ENCODE peak calls at places on chromosomes 12 and 14, in nine cellular contexts. N is A549, P is esophagus squamous epithelium, L is uterus, B is transverse colon, V is gastrocnemius medialis, C is ovary, Y is IMR-90, K is tibial nerve. R is an unnamed sample.
A peak's percentile ranks its signal among the peaks of the same experiment; 100 is the strongest.

GRCh38 chr14:90811641-90812040 is 4.6 kb downstream of the TTC7B start:
- DNase-seq in N (no peak), P (no peak), L (no peak), B (no peak), V (no peak), C (no peak), Y (no peak), K (no peak), R (no peak)

GRCh38 chr14:100591453-100592371 is 4.5 kb upstream of the BEGAIN start:
- DNase-seq in N (no peak), P (no peak), L (no peak), B (no peak), V (no peak), C (peak; percentile 6), Y (no peak), K (no peak), R (no peak)

GRCh38 chr14:87975636-87976035 is 17.3 kb downstream of the GALC start:
- DNase-seq in N (no peak), P (no peak), L (no peak), B (no peak), V (no peak), C (no peak), Y (peak; percentile 54), K (no peak), R (no peak)

GRCh38 chr12:44159870-44160269 is 324.0 kb downstream of the TMEM117 start:
- DNase-seq in N (no peak), P (no peak), L (no peak), B (no peak), V (no peak), C (no peak), Y (no peak), K (no peak), R (no peak)

GRCh38 chr12:46990211-46990610 is 89.2 kb upstream of the PCED1B start:
- DNase-seq in N (no peak), P (no peak), L (no peak), B (no peak), V (no peak), C (no peak), Y (no peak), K (no peak), R (no peak)

GRCh38 chr12:62268956-62269355 is 8.8 kb downstream of the USP15 start:
- DNase-seq in N (peak; percentile 11), P (no peak), L (no peak), B (no peak), V (no peak), C (no peak), Y (peak; percentile 85), K (no peak), R (no peak)

GRCh38 chr12:64006211-64006610 is 161.7 kb downstream of the SRGAP1 start:
- DNase-seq in N (no peak), P (no peak), L (no peak), B (no peak), V (no peak), C (no peak), Y (peak; percentile 70), K (no peak), R (no peak)

GRCh38 chr12:102631274-102631673 is 150.9 kb upstream of the IGF1 start:
- DNase-seq in N (peak; percentile 50), P (no peak), L (no peak), B (no peak), V (no peak), C (no peak), Y (peak; percentile 82), K (no peak), R (no peak)

GRCh38 chr12:30813741-30814687 is 59.3 kb upstream of the CAPRIN2 start:
- DNase-seq in N (no peak), P (no peak), L (no peak), B (no peak), V (no peak), C (no peak), Y (peak; percentile 50), K (no peak), R (no peak)

GRCh38 chr12:92971869-92972524 is 42.9 kb upstream of the EEA1 start:
- DNase-seq in N (no peak), P (no peak), L (no peak), B (no peak), V (no peak), C (no peak), Y (peak; percentile 86), K (no peak), R (no peak)

GRCh38 chr14:65255029-65255545 is 152.8 kb upstream of the MAX start:
- DNase-seq in N (peak; percentile 79), P (no peak), L (no peak), B (no peak), V (no peak), C (no peak), Y (peak; percentile 82), K (no peak), R (peak; percentile 40)

GRCh38 chr12:45483571-45483970 is 245.9 kb upstream of the ARID2 start:
- DNase-seq in N (no peak), P (no peak), L (peak; percentile 68), B (no peak), V (peak; percentile 39), C (peak; percentile 69), Y (peak; percentile 3), K (peak; percentile 52), R (peak; percentile 40)

GRCh38 chr12:20520572-20520971 is 152.2 kb downstream of the PDE3A start:
- DNase-seq in N (no peak), P (no peak), L (no peak), B (no peak), V (no peak), C (no peak), Y (no peak), K (no peak), R (no peak)

GRCh38 chr12:100554608-100555077 is 18.8 kb upstream of the GAS2L3 start:
- DNase-seq in N (peak; percentile 89), P (no peak), L (no peak), B (no peak), V (no peak), C (peak; percentile 41), Y (peak; percentile 90), K (peak; percentile 86), R (peak; percentile 38)

GRCh38 chr12:88977115-88977514 is 375.2 kb downstream of the DUSP6 start:
- DNase-seq in N (no peak), P (no peak), L (no peak), B (no peak), V (no peak), C (no peak), Y (no peak), K (no peak), R (no peak)

GRCh38 chr14:72965249-72965648 is 39.0 kb downstream of the DCAF4 start:
- DNase-seq in N (peak; percentile 19), P (no peak), L (no peak), B (no peak), V (no peak), C (no peak), Y (peak; percentile 62), K (no peak), R (no peak)

GRCh38 chr12:69897744-69898143 is 72.7 kb downstream of the MYRFL start:
- DNase-seq in N (no peak), P (no peak), L (no peak), B (no peak), V (peak; percentile 21), C (no peak), Y (peak; percentile 88), K (no peak), R (peak; percentile 18)

DNA sequence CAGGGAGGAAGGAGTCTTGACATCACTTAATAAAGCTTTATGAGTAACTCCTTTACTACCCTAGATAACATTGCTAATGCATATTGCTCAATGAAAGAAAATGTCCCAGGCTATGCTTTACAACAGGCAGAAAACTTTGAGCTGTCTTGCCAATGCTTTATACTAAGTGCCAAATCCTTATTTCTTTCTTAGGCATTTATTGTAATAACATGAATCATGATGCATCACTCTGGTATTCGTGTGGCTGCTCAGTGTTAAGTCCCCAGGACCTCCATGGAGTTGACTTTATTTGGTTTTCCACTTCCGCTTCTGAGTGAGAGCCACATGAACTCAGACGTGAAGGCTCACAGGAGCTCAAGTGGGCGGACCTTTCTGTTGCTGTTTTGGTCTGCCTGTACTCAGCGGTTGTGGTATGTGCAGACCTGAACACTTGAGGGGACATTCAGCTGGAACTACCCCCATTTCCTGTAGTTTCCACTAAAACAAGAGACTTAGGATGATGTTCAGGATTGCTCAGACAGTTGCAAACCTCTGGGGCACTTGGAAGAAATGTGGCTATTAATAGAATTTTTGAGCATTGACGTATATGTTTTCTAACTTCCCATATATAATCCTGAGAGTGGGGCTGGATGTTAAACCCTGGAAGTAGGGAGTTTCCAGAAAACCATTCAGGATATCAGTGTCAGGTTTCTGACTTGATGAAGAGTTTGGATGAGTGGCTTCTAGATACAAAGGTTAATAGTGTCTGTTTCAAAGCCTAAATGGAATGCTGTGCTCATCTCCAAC is 258.6 kb downstream of the MSRB3 start:
- DNase-seq in N (peak; percentile 85), P (no peak), L (peak; percentile 28), B (peak; percentile 10), V (no peak), C (no peak), Y (peak; percentile 100), K (peak; percentile 14), R (no peak)
- TF ChIP-seq POLR2A in N (no peak), P (no peak), L (no peak), B (no peak), V (no peak), C (no peak), Y (no peak), K (no peak), R (no peak)

GRCh38 chr14:93963692-93964091 is 12.7 kb downstream of the ASB2 start:
- DNase-seq in N (no peak), P (no peak), L (no peak), B (no peak), V (no peak), C (no peak), Y (no peak), K (no peak), R (no peak)
- H3K4me1 ChIP-seq in N (peaks cover 30% of the 10 kb centered on the region), P (peaks cover 78% of the 10 kb centered on the region), L (no peaks in the 10 kb centered on the region), B (peaks cover 26% of the 10 kb centered on the region), V (peaks cover 97% of the 10 kb centered on the region), C (no peaks in the 10 kb centered on the region), Y (peaks cover 30% of the 10 kb centered on the region), K (peaks cover 6% of the 10 kb centered on the region), R (peaks cover 8% of the 10 kb centered on the region)

DNA sequence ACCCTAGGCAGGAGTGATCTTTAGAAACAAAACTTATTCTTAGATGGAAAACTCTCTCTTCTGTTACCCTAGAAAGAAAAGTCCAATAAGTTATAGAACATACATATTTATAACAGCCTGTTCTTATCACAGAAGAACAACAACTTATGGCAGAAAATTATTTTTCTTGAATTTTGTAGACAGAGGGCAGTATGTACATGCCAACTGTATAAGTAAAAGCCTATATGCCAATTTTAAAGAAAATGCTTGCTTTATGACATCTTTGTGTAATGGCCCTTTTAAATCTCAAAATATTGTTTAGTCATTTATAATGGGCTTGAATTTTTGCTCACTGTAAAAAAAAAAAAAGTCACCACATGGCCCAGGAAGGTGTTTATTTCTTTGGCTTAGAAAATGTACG is 38.2 kb upstream of the GRIP1 start:
- DNase-seq in N (no peak), P (no peak), L (no peak), B (no peak), V (no peak), C (no peak), Y (no peak), K (no peak), R (no peak)
- TF ChIP-seq CTCF in N (no peak), P (no peak), L (no peak), B (no peak), V (no peak), C (no peak), Y (no peak), K (no peak), R (no peak)

DNA sequence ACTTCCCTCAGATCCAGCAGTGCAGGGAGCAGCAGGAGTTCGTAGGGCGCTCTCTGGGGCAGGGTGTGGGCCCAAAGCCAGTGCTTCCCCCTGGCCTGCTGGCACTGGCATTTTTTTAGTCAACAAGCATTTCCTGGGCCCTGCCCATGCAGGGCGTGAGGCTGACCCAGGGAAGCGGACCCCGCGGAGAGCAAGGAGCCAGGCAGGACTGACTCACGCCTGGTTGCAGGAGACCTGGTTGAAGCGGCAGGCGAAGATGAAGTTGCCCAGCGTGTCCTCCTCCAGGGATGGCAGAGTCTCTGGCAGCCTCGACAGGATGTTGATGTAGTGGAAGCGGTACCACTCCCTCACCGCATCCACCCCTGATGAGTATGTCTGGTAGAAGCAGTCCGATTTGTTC is 13.5 kb downstream of the SCNN1A start:
- DNase-seq in N (peak; percentile 93), P (no peak), L (peak; percentile 40), B (peak; percentile 84), V (no peak), C (no peak), Y (no peak), K (no peak), R (peak; percentile 48)
- TF ChIP-seq POLR2A in N (peak; percentile 27), P (no peak), L (no peak), B (no peak), V (no peak), C (no peak), Y (no peak), K (no peak), R (no peak)